ENCODE peak calls at places on chromosome 14, in eight cellular contexts. One of them, this sample, is unnamed.

GRCh38 chr14:90676859-90677258 is 139.4 kb downstream of the TTC7B start:
- DNase-seq in astrocyte of the spinal cord: no peak
- DNase-seq in cardiac muscle cell: no peak
- DNase-seq in body of pancreas: no peak
- DNase-seq in fibroblast of the aortic adventitia: peak; percentile 69
- DNase-seq in AG04449: peak; percentile 16
- DNase-seq in uterus: no peak
- DNase-seq in CD8-positive, alpha-beta T cell: no peak
- DNase-seq in this sample: no peak

GRCh38 chr14:20836668-20837338 is 34.2 kb upstream of the RNASE1 start:
- DNase-seq in astrocyte of the spinal cord: no peak
- DNase-seq in cardiac muscle cell: peak; percentile 47
- DNase-seq in body of pancreas: peak; percentile 46
- DNase-seq in fibroblast of the aortic adventitia: peak; percentile 54
- DNase-seq in AG04449: no peak
- DNase-seq in uterus: no peak
- DNase-seq in CD8-positive, alpha-beta T cell: no peak
- DNase-seq in this sample: no peak

GRCh38 chr14:32370720-32371119 is 41.6 kb downstream of the AKAP6 start:
- DNase-seq in astrocyte of the spinal cord: peak; percentile 80
- DNase-seq in cardiac muscle cell: no peak
- DNase-seq in body of pancreas: no peak
- DNase-seq in fibroblast of the aortic adventitia: peak; percentile 76
- DNase-seq in AG04449: peak; percentile 55
- DNase-seq in uterus: no peak
- DNase-seq in CD8-positive, alpha-beta T cell: no peak
- DNase-seq in this sample: no peak

GRCh38 chr14:88804035-88804434 is 11.3 kb upstream of the EML5 start:
- DNase-seq in astrocyte of the spinal cord: no peak
- DNase-seq in cardiac muscle cell: no peak
- DNase-seq in body of pancreas: no peak
- DNase-seq in fibroblast of the aortic adventitia: no peak
- DNase-seq in AG04449: no peak
- DNase-seq in uterus: no peak
- DNase-seq in CD8-positive, alpha-beta T cell: no peak
- DNase-seq in this sample: no peak

GRCh38 chr14:104934380-104934733 is 9.7 kb downstream of the PLD4 start:
- DNase-seq in astrocyte of the spinal cord: no peak
- DNase-seq in cardiac muscle cell: no peak
- DNase-seq in body of pancreas: no peak
- DNase-seq in fibroblast of the aortic adventitia: peak; percentile 12
- DNase-seq in AG04449: no peak
- DNase-seq in uterus: no peak
- DNase-seq in CD8-positive, alpha-beta T cell: no peak
- DNase-seq in this sample: no peak

GRCh38 chr14:84579292-84579691 is 950.7 kb upstream of the FLRT2 start:
- DNase-seq in astrocyte of the spinal cord: no peak
- DNase-seq in cardiac muscle cell: no peak
- DNase-seq in body of pancreas: no peak
- DNase-seq in fibroblast of the aortic adventitia: no peak
- DNase-seq in AG04449: no peak
- DNase-seq in uterus: no peak
- DNase-seq in CD8-positive, alpha-beta T cell: no peak
- DNase-seq in this sample: no peak

GRCh38 chr14:91352101-91352500 is 65.5 kb downstream of the CCDC88C start:
- DNase-seq in astrocyte of the spinal cord: peak; percentile 47
- DNase-seq in cardiac muscle cell: no peak
- DNase-seq in body of pancreas: no peak
- DNase-seq in fibroblast of the aortic adventitia: peak; percentile 22
- DNase-seq in AG04449: no peak
- DNase-seq in uterus: peak; percentile 62
- DNase-seq in CD8-positive, alpha-beta T cell: no peak
- DNase-seq in this sample: no peak

GRCh38 chr14:90573385-90574105 is 176.7 kb downstream of the CALM1 start:
- DNase-seq in astrocyte of the spinal cord: no peak
- DNase-seq in cardiac muscle cell: peak; percentile 79
- DNase-seq in body of pancreas: no peak
- DNase-seq in fibroblast of the aortic adventitia: no peak
- DNase-seq in AG04449: no peak
- DNase-seq in uterus: no peak
- DNase-seq in CD8-positive, alpha-beta T cell: no peak
- DNase-seq in this sample: no peak

GRCh38 chr14:105468621-105469241 is 5.9 kb upstream of the CRIP2 start:
- DNase-seq in astrocyte of the spinal cord: no peak
- DNase-seq in cardiac muscle cell: no peak
- DNase-seq in body of pancreas: no peak
- DNase-seq in fibroblast of the aortic adventitia: no peak
- DNase-seq in AG04449: no peak
- DNase-seq in uterus: no peak
- DNase-seq in CD8-positive, alpha-beta T cell: no peak
- DNase-seq in this sample: no peak

GRCh38 chr14:55366271-55366670 is 45.4 kb downstream of the ATG14 start:
- DNase-seq in astrocyte of the spinal cord: peak; percentile 58
- DNase-seq in cardiac muscle cell: no peak
- DNase-seq in body of pancreas: no peak
- DNase-seq in fibroblast of the aortic adventitia: peak; percentile 36
- DNase-seq in AG04449: peak; percentile 33
- DNase-seq in uterus: no peak
- DNase-seq in CD8-positive, alpha-beta T cell: no peak
- DNase-seq in this sample: no peak

GRCh38 chr14:95564060-95564459 is 29.2 kb downstream of the GLRX5 start:
- DNase-seq in astrocyte of the spinal cord: peak; percentile 78
- DNase-seq in cardiac muscle cell: no peak
- DNase-seq in body of pancreas: peak; percentile 43
- DNase-seq in fibroblast of the aortic adventitia: peak; percentile 64
- DNase-seq in AG04449: no peak
- DNase-seq in uterus: peak; percentile 35
- DNase-seq in CD8-positive, alpha-beta T cell: no peak
- DNase-seq in this sample: no peak

GRCh38 chr14:71240866-71241520 is 333.7 kb downstream of the PCNX1 start:
- DNase-seq in astrocyte of the spinal cord: no peak
- DNase-seq in cardiac muscle cell: no peak
- DNase-seq in body of pancreas: no peak
- DNase-seq in fibroblast of the aortic adventitia: peak; percentile 69
- DNase-seq in AG04449: no peak
- DNase-seq in uterus: no peak
- DNase-seq in CD8-positive, alpha-beta T cell: no peak
- DNase-seq in this sample: no peak

GRCh38 chr14:79294506-79294905 is 916.8 kb downstream of the DIO2 start:
- DNase-seq in astrocyte of the spinal cord: no peak
- DNase-seq in cardiac muscle cell: no peak
- DNase-seq in body of pancreas: no peak
- DNase-seq in fibroblast of the aortic adventitia: no peak
- DNase-seq in AG04449: no peak
- DNase-seq in uterus: no peak
- DNase-seq in CD8-positive, alpha-beta T cell: no peak
- DNase-seq in this sample: no peak

GRCh38 chr14:65424531-65424930 is 12.0 kb downstream of the FUT8 start:
- DNase-seq in astrocyte of the spinal cord: no peak
- DNase-seq in cardiac muscle cell: no peak
- DNase-seq in body of pancreas: no peak
- DNase-seq in fibroblast of the aortic adventitia: no peak
- DNase-seq in AG04449: no peak
- DNase-seq in uterus: no peak
- DNase-seq in CD8-positive, alpha-beta T cell: no peak
- DNase-seq in this sample: no peak

GRCh38 chr14:105388110-105388951 is 10.0 kb upstream of the TEX22 start:
- DNase-seq in astrocyte of the spinal cord: no peak
- DNase-seq in cardiac muscle cell: no peak
- DNase-seq in body of pancreas: no peak
- DNase-seq in fibroblast of the aortic adventitia: no peak
- DNase-seq in AG04449: no peak
- DNase-seq in uterus: no peak
- DNase-seq in CD8-positive, alpha-beta T cell: no peak
- DNase-seq in this sample: no peak

GRCh38 chr14:80049055-80049454 is 162.2 kb downstream of the DIO2 start:
- DNase-seq in astrocyte of the spinal cord: peak; percentile 9
- DNase-seq in cardiac muscle cell: no peak
- DNase-seq in body of pancreas: no peak
- DNase-seq in fibroblast of the aortic adventitia: no peak
- DNase-seq in AG04449: no peak
- DNase-seq in uterus: no peak
- DNase-seq in CD8-positive, alpha-beta T cell: no peak
- DNase-seq in this sample: no peak

DNA sequence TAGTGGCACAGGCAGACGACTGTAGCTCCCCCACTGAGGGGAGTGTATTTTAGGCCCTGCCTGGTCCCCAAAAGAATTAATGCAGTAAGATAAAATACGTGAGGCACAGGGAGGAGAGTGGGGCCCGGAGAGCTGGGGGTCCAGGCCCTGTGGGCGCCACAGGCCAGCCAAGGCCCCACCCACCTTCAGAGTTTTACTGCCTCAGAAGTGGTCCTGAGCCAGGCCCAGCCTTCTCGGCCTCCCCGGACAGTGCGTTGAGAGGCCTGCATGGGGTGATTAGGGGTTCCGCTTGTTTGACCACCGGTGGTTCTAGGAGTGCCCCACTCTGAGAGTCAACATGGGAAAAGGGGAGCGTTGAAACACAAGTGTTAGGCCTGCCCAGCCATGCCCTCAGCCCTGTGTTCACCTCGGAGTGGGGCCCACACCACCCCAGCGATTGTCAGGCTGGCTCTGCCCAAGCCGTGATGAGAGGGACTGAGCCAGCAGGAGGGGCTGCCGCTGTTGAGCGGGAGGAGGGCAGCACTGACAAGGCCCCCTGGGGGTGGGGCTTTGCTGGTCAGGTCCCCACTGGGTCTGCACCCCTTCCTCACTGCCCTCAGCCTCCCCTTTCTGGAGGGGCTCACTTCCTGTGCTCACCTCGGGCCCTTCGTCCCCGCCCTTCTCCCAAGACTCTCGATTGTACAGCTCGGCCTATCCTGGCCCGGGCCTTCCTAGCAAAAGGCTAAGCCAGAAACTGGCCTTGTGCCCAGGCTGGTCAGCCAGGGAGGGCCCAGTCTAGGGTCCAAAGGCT is 4.8 kb downstream of the CKB start:
- DNase-seq in astrocyte of the spinal cord: no peak
- DNase-seq in cardiac muscle cell: no peak
- DNase-seq in body of pancreas: no peak
- DNase-seq in fibroblast of the aortic adventitia: peak; percentile 36
- DNase-seq in AG04449: no peak
- DNase-seq in uterus: peak; percentile 53
- DNase-seq in CD8-positive, alpha-beta T cell: no peak
- DNase-seq in this sample: no peak
- TF ChIP-seq CTCF in astrocyte of the spinal cord: no peak
- TF ChIP-seq CTCF in cardiac muscle cell: no peak
- TF ChIP-seq CTCF in body of pancreas: no peak
- TF ChIP-seq CTCF in fibroblast of the aortic adventitia: no peak
- TF ChIP-seq CTCF in AG04449: no peak
- TF ChIP-seq CTCF in uterus: no peak
- TF ChIP-seq CTCF in CD8-positive, alpha-beta T cell: no peak
- TF ChIP-seq CTCF in this sample: no peak

DNA sequence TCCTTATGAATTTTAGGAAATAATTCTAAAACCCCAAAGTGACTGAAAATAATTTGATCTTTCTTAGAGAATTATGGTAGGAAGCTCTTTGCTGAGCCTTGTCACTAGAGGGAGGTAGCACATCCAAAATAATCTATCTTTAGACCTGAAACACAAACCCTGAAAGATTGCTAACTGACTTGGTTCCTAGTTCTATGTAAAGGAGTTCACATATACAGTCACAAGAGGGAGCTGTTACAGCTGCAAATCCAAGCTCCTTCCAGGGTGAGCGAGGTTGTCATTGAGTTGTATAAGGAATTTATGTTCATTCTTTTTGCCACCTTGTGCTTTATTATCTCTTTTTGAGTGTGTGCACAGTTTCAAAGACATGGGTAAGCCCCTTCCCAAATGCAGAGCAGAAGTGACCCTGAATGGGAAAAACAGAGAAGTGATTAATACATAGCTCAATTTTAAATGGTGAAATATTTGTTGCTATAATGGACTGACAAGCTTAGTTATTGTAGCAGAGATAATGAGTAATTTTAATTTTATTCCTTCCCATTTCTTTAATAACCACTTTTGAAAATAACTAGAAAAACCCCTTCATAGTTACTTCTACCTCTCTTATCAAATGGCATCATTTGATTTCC is 387.9 kb downstream of the DAD1 start:
- DNase-seq in astrocyte of the spinal cord: peak; percentile 67
- DNase-seq in cardiac muscle cell: peak; percentile 48
- DNase-seq in body of pancreas: no peak
- DNase-seq in fibroblast of the aortic adventitia: peak; percentile 27
- DNase-seq in AG04449: no peak
- DNase-seq in uterus: no peak
- DNase-seq in CD8-positive, alpha-beta T cell: no peak
- DNase-seq in this sample: no peak
- TF ChIP-seq CTCF in astrocyte of the spinal cord: peak; percentile 80
- TF ChIP-seq CTCF in cardiac muscle cell: peak; percentile 73
- TF ChIP-seq CTCF in body of pancreas: peak; percentile 13
- TF ChIP-seq CTCF in fibroblast of the aortic adventitia: peak; percentile 59
- TF ChIP-seq CTCF in AG04449: peak; percentile 73
- TF ChIP-seq CTCF in uterus: no peak
- TF ChIP-seq CTCF in CD8-positive, alpha-beta T cell: no peak
- TF ChIP-seq CTCF in this sample: no peak

GRCh38 chr14:66746316-66747006 is 238.5 kb downstream of the GPHN start:
- DNase-seq in astrocyte of the spinal cord: peak; percentile 57
- DNase-seq in cardiac muscle cell: peak; percentile 57
- DNase-seq in body of pancreas: peak; percentile 29
- DNase-seq in fibroblast of the aortic adventitia: peak; percentile 70
- DNase-seq in AG04449: peak; percentile 2
- DNase-seq in uterus: no peak
- DNase-seq in CD8-positive, alpha-beta T cell: no peak
- DNase-seq in this sample: no peak
- TF ChIP-seq CTCF in astrocyte of the spinal cord: peak; percentile 75
- TF ChIP-seq CTCF in cardiac muscle cell: peak; percentile 77
- TF ChIP-seq CTCF in body of pancreas: peak; percentile 57
- TF ChIP-seq CTCF in fibroblast of the aortic adventitia: peak; percentile 79
- TF ChIP-seq CTCF in AG04449: peak; percentile 38
- TF ChIP-seq CTCF in uterus: no peak
- TF ChIP-seq CTCF in CD8-positive, alpha-beta T cell: no peak
- TF ChIP-seq CTCF in this sample: no peak

DNA sequence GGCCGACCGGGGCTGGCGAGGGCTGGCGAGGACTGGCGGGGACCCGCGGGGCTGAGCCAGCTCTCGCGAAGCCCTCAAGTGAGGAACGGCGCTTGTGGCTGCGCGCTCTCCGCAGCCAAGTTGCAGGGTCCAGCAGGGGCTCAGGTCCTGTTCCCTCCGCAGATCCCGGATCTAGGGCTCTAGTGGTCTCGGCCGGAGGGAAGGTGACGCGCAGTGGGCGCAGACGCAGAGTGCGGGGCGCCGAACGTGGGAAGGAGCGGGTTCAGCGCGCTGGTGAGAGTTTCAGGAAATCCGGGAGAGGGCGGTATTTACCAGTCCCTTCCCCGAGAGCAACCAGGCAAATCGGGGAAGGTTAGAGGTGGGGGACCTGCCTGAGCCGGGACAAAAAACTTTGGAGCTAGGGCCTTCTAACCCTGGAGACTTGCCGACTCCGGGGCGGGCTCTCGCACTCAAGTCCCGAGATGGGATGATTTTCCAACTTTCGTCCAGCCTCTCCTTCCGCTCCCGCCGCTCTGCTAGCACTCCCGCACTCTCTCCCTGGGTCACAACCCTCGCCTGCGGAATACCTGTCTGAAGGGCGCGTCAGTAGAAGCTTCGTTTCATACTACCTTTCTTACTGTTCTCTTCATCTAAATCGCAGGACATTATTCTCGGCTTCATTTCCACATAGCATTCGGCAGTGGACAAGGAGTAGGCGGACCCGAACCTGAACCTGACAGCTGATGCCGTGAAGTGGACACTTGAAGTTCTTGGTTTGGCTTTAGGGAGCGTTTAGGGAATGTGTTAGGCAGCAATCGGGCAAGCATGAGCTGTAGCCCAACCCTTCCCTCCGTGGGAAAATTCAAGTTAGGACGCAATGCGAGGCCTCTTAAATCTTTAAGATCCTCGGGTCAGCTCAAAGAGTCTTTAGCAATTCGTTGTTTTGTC is 13.6 kb upstream of the PAX9 start:
- DNase-seq in astrocyte of the spinal cord: peak; percentile 55
- DNase-seq in cardiac muscle cell: peak; percentile 77
- DNase-seq in body of pancreas: peak; percentile 43
- DNase-seq in fibroblast of the aortic adventitia: peak; percentile 26
- DNase-seq in AG04449: no peak
- DNase-seq in uterus: no peak
- DNase-seq in CD8-positive, alpha-beta T cell: no peak
- DNase-seq in this sample: no peak
- TF ChIP-seq CTCF in astrocyte of the spinal cord: peak; percentile 61
- TF ChIP-seq CTCF in cardiac muscle cell: peak; percentile 31
- TF ChIP-seq CTCF in body of pancreas: peak; percentile 69
- TF ChIP-seq CTCF in fibroblast of the aortic adventitia: peak; percentile 45
- TF ChIP-seq CTCF in AG04449: peak; percentile 60
- TF ChIP-seq CTCF in uterus: no peak
- TF ChIP-seq CTCF in CD8-positive, alpha-beta T cell: no peak
- TF ChIP-seq CTCF in this sample: no peak